ENCODE peak calls at places on chromosomes 6 and 20, in five cellular contexts. S is NCI-H345, L is HFFc6, J is fibroblast of villous mesenchyme, G is SW 1271. U is an unnamed sample.

GRCh38 chr20:15179426-15180190 is 842.2 kb upstream of the FLRT3 start:
- DNase-seq in G (no peak), J (no peak), L (no peak), S (no peak), U (no peak)

GRCh38 chr6:170243791-170244291 is 47.0 kb downstream of the DLL1 start:
- DNase-seq in L (no peak), J (peak; percentile 16), G (no peak), S (no peak), U (no peak)

GRCh38 chr6:78810146-78810545 is 57.2 kb upstream of the IRAK1BP1 start:
- DNase-seq in L (peak; percentile 46), G (peak; percentile 44), J (peak; percentile 53), S (peak; percentile 3), U (no peak)

GRCh38 chr6:134340574-134340973 is 22.7 kb upstream of the SGK1 start:
- DNase-seq in L (no peak), S (no peak), J (no peak), G (no peak), U (no peak)

GRCh38 chr6:42547407-42548329 is 16.2 kb upstream of the UBR2 start:
- DNase-seq in L (peak; percentile 73), G (peak; percentile 81), J (peak; percentile 77), S (peak; percentile 76), U (peak; percentile 96)

GRCh38 chr6:88983532-88983931 is 20.1 kb upstream of the RNGTT start:
- DNase-seq in G (peak; percentile 31), J (peak; percentile 48), L (peak; percentile 21), S (no peak), U (peak; percentile 23)

GRCh38 chr6:170135461-170135820 is 155.4 kb downstream of the DLL1 start:
- DNase-seq in L (no peak), J (no peak), G (no peak), S (no peak), U (no peak)

GRCh38 chr20:36167826-36168634 is 13.5 kb downstream of the EPB41L1 start:
- DNase-seq in J (peak; percentile 62), G (peak; percentile 38), L (peak; percentile 85), S (no peak), U (no peak)

GRCh38 chr20:45842169-45842812 is 8.7 kb downstream of the SNX21 start:
- DNase-seq in S (no peak), J (peak; percentile 91), L (peak; percentile 42), G (no peak), U (no peak)

GRCh38 chr20:48489656-48490055 is 338.1 kb downstream of the PREX1 start:
- DNase-seq in J (no peak), L (no peak), S (no peak), G (no peak), U (no peak)

GRCh38 chr6:110331816-110332215 is 26.3 kb downstream of the METTL24 start:
- DNase-seq in S (no peak), G (no peak), J (peak; percentile 30), L (no peak), U (no peak)

GRCh38 chr6:169292340-169293124 is 38.9 kb upstream of the THBS2 start:
- DNase-seq in L (peak; percentile 90), G (peak; percentile 35), J (peak; percentile 96), S (peak; percentile 4), U (peak; percentile 92)

GRCh38 chr6:48568856-48569255 is 457.9 kb upstream of the PTCHD4 start:
- DNase-seq in G (no peak), S (no peak), J (no peak), L (no peak), U (no peak)

GRCh38 chr6:55100729-55101128 is 73.6 kb upstream of the HCRTR2 start:
- DNase-seq in L (no peak), G (no peak), S (no peak), J (no peak), U (no peak)

GRCh38 chr6:36729169-36729549 is 31.5 kb downstream of the RAB44 start:
- DNase-seq in J (no peak), L (no peak), S (no peak), G (no peak), U (no peak)

GRCh38 chr20:63089051-63089907 is 82.5 kb upstream of the BHLHE23 start:
- DNase-seq in J (no peak), G (no peak), L (no peak), S (no peak), U (no peak)

U was measured in lower leg skin.